ENCODE peak calls at places on chromosome 3, in four cellular contexts. R, J, B and M are unnamed samples.

GRCh38 chr3:184067573-184068055 is 14.8 kb downstream of the HTR3C start:
- DNase-seq in B (no peak), J (no peak), R (no peak), M (no peak)

GRCh38 chr3:184596233-184596632 is 34.6 kb downstream of the EPHB3 start:
- DNase-seq in R (no peak), B (no peak), J (no peak), M (no peak)

GRCh38 chr3:127107002-127107401 is 85.9 kb upstream of the PRR23E start:
- DNase-seq in J (no peak), B (peak), R (no peak), M (no peak)

GRCh38 chr3:194928183-194928736 is 242.6 kb downstream of the FAM43A start:
- DNase-seq in B (no peak), R (no peak), J (no peak), M (no peak)

GRCh38 chr3:11803977-11804903 is 42.4 kb downstream of the TAMM41 start:
- DNase-seq in R (peak), J (peak), B (no peak), M (no peak)

GRCh38 chr3:46110701-46111493 is 83.6 kb upstream of the XCR1 start:
- DNase-seq in B (no peak), R (no peak), J (no peak), M (peak)

GRCh38 chr3:43248194-43248593 is 38.1 kb upstream of the SNRK start:
- DNase-seq in B (no peak), R (no peak), J (no peak), M (no peak)

GRCh38 chr3:48598323-48599076 is 3.4 kb upstream of the COL7A1 start:
- DNase-seq in J (no peak), B (peak), R (no peak), M (no peak)

GRCh38 chr3:155890671-155891190 is 20.3 kb downstream of the GMPS start:
- DNase-seq in B (no peak), R (no peak), J (no peak), M (peak)

GRCh38 chr3:67534594-67534993 is 119.8 kb downstream of the SUCLG2 start:
- DNase-seq in J (no peak), B (no peak), R (no peak), M (no peak)

GRCh38 chr3:171192176-171192854 is 165.8 kb upstream of the SLC2A2 start:
- DNase-seq in R (no peak), J (no peak), B (no peak), M (no peak)

GRCh38 chr3:75140904-75141615 is 523.1 kb upstream of the FRG2C start:
- DNase-seq in R (no peak), J (no peak), B (no peak), M (no peak)

GRCh38 chr3:71117572-71118247 is 465.8 kb downstream of the FOXP1 start:
- DNase-seq in R (no peak), B (no peak), J (no peak), M (no peak)

GRCh38 chr3:157100997-157101396 is 59.0 kb downstream of the CCNL1 start:
- DNase-seq in J (no peak), R (no peak), B (no peak), M (no peak)

GRCh38 chr3:43081796-43082195 is 24.1 kb downstream of the POMGNT2 start:
- DNase-seq in R (no peak), B (no peak), J (no peak), M (no peak)

GRCh38 chr3:16510620-16511319 is 2.7 kb downstream of the RFTN1 start:
- DNase-seq in J (no peak), B (no peak), R (no peak), M (no peak)

GRCh38 chr3:47347217-47347801 is 33.5 kb upstream of the PTPN23 start:
- DNase-seq in J (no peak), B (no peak), R (no peak), M (no peak)

GRCh38 chr3:79410136-79410535 is 357.7 kb downstream of the ROBO1 start:
- DNase-seq in B (no peak), J (no peak), R (no peak), M (no peak)

GRCh38 chr3:81394656-81395055 is 366.8 kb downstream of the GBE1 start:
- DNase-seq in B (no peak), R (no peak), J (no peak), M (no peak)